ENCODE peak calls at places on chromosome 20, in seven cellular contexts. T is A549, V is Peyer's patch, U is GM12891, S is K562, B is esophagus squamous epithelium, F is transverse colon. G is an unnamed sample.

GRCh38 chr20:2840967-2841531 is 504 bp downstream of the VPS16 start:
- DNase-seq in U (no peak), V (peak; percentile 72), S (peak; percentile 67), T (peak; percentile 59), B (no peak), F (peak; percentile 53), G (peak; percentile 89)

GRCh38 chr20:61321481-61321880 is 69.4 kb downstream of the CDH4 start:
- DNase-seq in S (no peak), B (no peak), F (no peak), T (no peak), V (no peak), U (no peak), G (no peak)

GRCh38 chr20:61311656-61312387 is 59.8 kb downstream of the CDH4 start:
- DNase-seq in S (peak; percentile 15), T (no peak), F (no peak), B (no peak), U (no peak), V (no peak), G (no peak)

GRCh38 chr20:64223526-64224067 is 32.0 kb upstream of the PCMTD2 start:
- DNase-seq in B (no peak), U (no peak), S (peak; percentile 80), F (no peak), T (no peak), V (no peak), G (no peak)

GRCh38 chr20:17654649-17655285 is 27.3 kb downstream of the RRBP1 start:
- DNase-seq in S (peak; percentile 33), U (no peak), B (no peak), T (peak; percentile 37), F (peak; percentile 52), V (no peak), G (peak; percentile 72)

GRCh38 chr20:13430346-13431002 is 208.3 kb downstream of the TASP1 start:
- DNase-seq in F (no peak), V (no peak), T (peak; percentile 35), B (no peak), S (no peak), U (no peak), G (no peak)

GRCh38 chr20:7226156-7226555 is 458.7 kb downstream of the BMP2 start:
- DNase-seq in S (no peak), B (no peak), T (no peak), F (no peak), U (no peak), V (no peak), G (no peak)

GRCh38 chr20:45470262-45470931 is 844 bp downstream of the WFDC2 start:
- DNase-seq in F (peak; percentile 68), B (no peak), U (no peak), T (no peak), V (peak; percentile 62), S (no peak), G (no peak)

GRCh38 chr20:23042270-23042669 is 7.2 kb downstream of the SSTR4 start:
- DNase-seq in V (no peak), F (no peak), U (no peak), T (no peak), B (no peak), S (no peak), G (no peak)

GRCh38 chr20:10490706-10491105 is 55.6 kb downstream of the SLX4IP start:
- DNase-seq in S (no peak), V (no peak), B (no peak), T (no peak), F (no peak), U (no peak), G (no peak)

GRCh38 chr20:46053416-46053815 is 24.4 kb downstream of the SLC12A5 start:
- DNase-seq in B (no peak), U (no peak), T (no peak), F (no peak), V (no peak), S (no peak), G (no peak)

GRCh38 chr20:57361517-57361916 is 10.5 kb downstream of the RAE1 start:
- DNase-seq in V (no peak), F (no peak), T (no peak), B (no peak), S (no peak), U (no peak), G (no peak)

GRCh38 chr20:49956689-49957443 is 20.7 kb downstream of the RNF114 start:
- DNase-seq in S (peak; percentile 3), U (no peak), B (no peak), V (no peak), F (no peak), T (no peak), G (no peak)

GRCh38 chr20:37598101-37598530 is 70.4 kb upstream of the BLCAP start:
- DNase-seq in T (no peak), S (no peak), B (no peak), F (no peak), V (no peak), U (no peak), G (no peak)

GRCh38 chr20:45905505-45906079 is 6.4 kb downstream of the PLTP start:
- DNase-seq in F (no peak), U (no peak), T (peak; percentile 71), V (no peak), S (no peak), B (no peak), G (no peak)

GRCh38 chr20:59779656-59780380 is 153.6 kb downstream of the SYCP2 start:
- DNase-seq in V (no peak), F (no peak), S (no peak), T (no peak), B (no peak), U (no peak), G (no peak)

GRCh38 chr20:25629816-25630499 is 6.1 kb upstream of the NANP start:
- DNase-seq in B (no peak), U (no peak), V (no peak), T (no peak), S (no peak), F (no peak), G (no peak)

GRCh38 chr20:60254901-60255411 is 296.7 kb downstream of the CDH26 start:
- DNase-seq in V (no peak), F (no peak), T (no peak), U (no peak), B (no peak), S (no peak), G (no peak)

GRCh38 chr20:43665466-43666176 is 1.3 kb upstream of the MYBL2 start:
- DNase-seq in B (no peak), F (no peak), T (no peak), V (no peak), S (no peak), U (no peak), G (no peak)

GRCh38 chr20:24586523-24586840 is 117.1 kb downstream of the SYNDIG1 start:
- DNase-seq in S (no peak), B (no peak), V (no peak), U (no peak), T (no peak), F (no peak), G (no peak)

GRCh38 chr20:19936801-19937583 is 80.2 kb upstream of the NAA20 start:
- DNase-seq in S (no peak), F (no peak), U (no peak), V (no peak), B (no peak), T (no peak), G (no peak)

GRCh38 chr20:45366631-45367030 is 3.7 kb downstream of the SYS1 start:
- DNase-seq in S (no peak), V (no peak), T (no peak), F (no peak), B (no peak), U (no peak), G (no peak)

GRCh38 chr20:24316731-24317130 is 152.7 kb upstream of the SYNDIG1 start:
- DNase-seq in T (no peak), S (no peak), F (no peak), B (no peak), U (no peak), V (no peak), G (no peak)

GRCh38 chr20:41058007-41058673 is 29.5 kb downstream of the TOP1 start:
- DNase-seq in F (no peak), T (peak; percentile 44), U (no peak), V (no peak), B (no peak), S (no peak), G (no peak)

GRCh38 chr20:17169575-17170136 is 57.2 kb upstream of the PCSK2 start:
- DNase-seq in U (no peak), B (no peak), F (no peak), S (no peak), V (no peak), T (no peak), G (no peak)

GRCh38 chr20:58446938-58447265 is 57.9 kb downstream of the VAPB start:
- DNase-seq in F (no peak), S (no peak), V (no peak), T (no peak), U (no peak), B (no peak), G (no peak)
- TF ChIP-seq POLR2A in F (no peak), S (no peak), V (no peak), T (no peak), U (no peak), B (no peak), G (no peak)

DNA sequence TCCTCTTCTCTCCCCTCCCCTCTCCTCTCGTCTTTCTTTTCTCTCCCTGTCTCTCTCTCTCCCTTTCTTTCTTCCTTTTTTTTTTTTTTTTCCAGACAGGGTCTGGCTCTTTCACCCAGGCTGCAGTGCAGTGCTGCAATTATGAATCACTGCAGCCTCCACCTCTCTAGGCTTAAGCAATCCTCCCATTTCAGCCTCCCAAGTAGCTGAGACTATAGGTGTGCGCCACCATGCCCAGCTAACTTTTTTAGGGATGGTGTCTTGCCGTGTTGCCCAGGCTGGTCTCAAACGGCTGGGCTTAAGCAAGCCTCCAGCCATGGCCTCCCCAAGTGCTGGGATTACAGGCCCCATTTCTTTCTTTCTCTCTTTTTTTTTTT is 59.9 kb upstream of the NCOA3 start:
- DNase-seq in F (no peak), U (no peak), S (no peak), T (no peak), B (no peak), V (no peak), G (no peak)
- TF ChIP-seq POLR2A in F (no peak), U (no peak), S (no peak), T (no peak), B (no peak), V (no peak), G (no peak)

GRCh38 chr20:35318502-35319157 is 26.4 kb upstream of the FAM83C start:
- DNase-seq in V (peak; percentile 84), U (no peak), S (no peak), T (peak; percentile 87), B (no peak), F (peak; percentile 67), G (no peak)
- TF ChIP-seq POLR2A in V (peak; percentile 60), U (no peak), S (no peak), T (no peak), B (peak; percentile 15), F (peak; percentile 71), G (no peak)

GRCh38 chr20:32282461-32282860 is 5.0 kb downstream of the KIF3B start:
- DNase-seq in S (no peak), U (no peak), B (no peak), T (no peak), V (no peak), F (no peak), G (no peak)

GRCh38 chr20:32281711-32282110 is 4.3 kb downstream of the KIF3B start:
- DNase-seq in V (no peak), T (no peak), S (no peak), F (no peak), U (no peak), B (no peak), G (no peak)

GRCh38 chr20:32274359-32274758 is 3.1 kb upstream of the KIF3B start:
- DNase-seq in F (no peak), S (no peak), T (no peak), V (no peak), U (no peak), B (no peak), G (no peak)

GRCh38 chr20:32278199-32278643 is 770 bp downstream of the KIF3B start:
- DNase-seq in S (no peak), V (peak; percentile 63), T (no peak), F (no peak), U (peak; percentile 44), B (no peak), G (no peak)

GRCh38 chr20:32277361-32278198 is at the start of gene KIF3B:
- DNase-seq in B (peak; percentile 45), U (peak; percentile 89), F (peak; percentile 91), V (peak; percentile 94), S (peak; percentile 95), T (peak; percentile 90), G (peak; percentile 91)
- TF ChIP-seq POLR2A in B (peak; percentile 25), U (no peak), F (no peak), V (peak; percentile 43), S (no peak), T (peak; percentile 24), G (no peak)